ENCODE peak calls at places on chromosome 1, in eight cellular contexts. J, Z, N, C, X, D, A and I are unnamed samples.

GRCh38 chr1:172450524-172450885 is 6.6 kb upstream of the PIGC start:
- DNase-seq in N (no peak), J (no peak), Z (no peak), D (no peak), X (no peak), A (no peak), C (no peak), I (no peak)

GRCh38 chr1:2556277-2557145 is at the start of gene TNFRSF14:
- DNase-seq in A (peak; percentile 45), D (no peak), N (no peak), Z (no peak), C (peak; percentile 35), J (peak; percentile 70), X (peak; percentile 13), I (peak; percentile 85)

GRCh38 chr1:77405186-77405585 is 123.4 kb downstream of the AK5 start:
- DNase-seq in D (no peak), N (no peak), X (no peak), J (no peak), Z (no peak), A (no peak), C (no peak), I (no peak)

GRCh38 chr1:20361805-20362381 is 71.2 kb downstream of the VWA5B1 start:
- DNase-seq in Z (peak; percentile 42), N (no peak), D (peak; percentile 7), C (peak; percentile 37), J (peak; percentile 65), X (peak; percentile 64), A (peak; percentile 80), I (no peak)

GRCh38 chr1:2501820-2502119 is 24.6 kb downstream of the PANK4 start:
- DNase-seq in D (no peak), X (no peak), A (no peak), J (no peak), C (no peak), Z (no peak), N (no peak), I (no peak)

GRCh38 chr1:2554621-2555387 is 1.4 kb upstream of the TNFRSF14 start:
- DNase-seq in J (peak; percentile 70), D (no peak), C (no peak), N (no peak), A (no peak), X (peak; percentile 40), Z (no peak), I (peak; percentile 74)

GRCh38 chr1:13498553-13498952 is 15.2 kb downstream of the LRRC38 start:
- DNase-seq in N (no peak), C (no peak), Z (no peak), X (no peak), A (no peak), D (no peak), J (peak; percentile 81), I (no peak)

GRCh38 chr1:77416692-77417450 is 135.1 kb downstream of the AK5 start:
- DNase-seq in X (no peak), C (peak; percentile 34), N (no peak), D (no peak), A (no peak), Z (peak; percentile 30), J (peak; percentile 17), I (no peak)

GRCh38 chr1:15937706-15938168 is 38.2 kb downstream of the ZBTB17 start:
- DNase-seq in C (peak; percentile 66), J (peak; percentile 39), X (no peak), Z (peak; percentile 21), N (no peak), A (no peak), D (no peak), I (no peak)

GRCh38 chr1:33014464-33015170 is 22.1 kb downstream of the AK2 start:
- DNase-seq in X (no peak), C (no peak), D (no peak), N (no peak), A (no peak), Z (no peak), J (no peak), I (no peak)
- TF ChIP-seq CTCF in X (no peak), C (no peak), D (no peak), N (no peak), A (no peak), Z (no peak), J (peak; percentile 31), I (no peak)

GRCh38 chr1:94823116-94823515 is 3.0 kb downstream of the SLC44A3 start:
- DNase-seq in A (no peak), C (no peak), X (no peak), N (no peak), D (no peak), J (no peak), Z (peak; percentile 67), I (no peak)

GRCh38 chr1:94821636-94822305 is 1.6 kb downstream of the SLC44A3 start:
- DNase-seq in J (no peak), C (no peak), A (no peak), Z (no peak), X (no peak), D (no peak), N (no peak), I (no peak)

GRCh38 chr1:94819584-94819944 is 593 bp upstream of the SLC44A3 start:
- DNase-seq in Z (no peak), C (no peak), A (no peak), D (no peak), X (no peak), J (no peak), N (no peak), I (no peak)

GRCh38 chr1:94819945-94820746 is at the start of gene SLC44A3:
- DNase-seq in D (no peak), A (peak; percentile 64), N (no peak), X (peak; percentile 78), J (no peak), Z (no peak), C (peak; percentile 24), I (peak; percentile 4)

DNA sequence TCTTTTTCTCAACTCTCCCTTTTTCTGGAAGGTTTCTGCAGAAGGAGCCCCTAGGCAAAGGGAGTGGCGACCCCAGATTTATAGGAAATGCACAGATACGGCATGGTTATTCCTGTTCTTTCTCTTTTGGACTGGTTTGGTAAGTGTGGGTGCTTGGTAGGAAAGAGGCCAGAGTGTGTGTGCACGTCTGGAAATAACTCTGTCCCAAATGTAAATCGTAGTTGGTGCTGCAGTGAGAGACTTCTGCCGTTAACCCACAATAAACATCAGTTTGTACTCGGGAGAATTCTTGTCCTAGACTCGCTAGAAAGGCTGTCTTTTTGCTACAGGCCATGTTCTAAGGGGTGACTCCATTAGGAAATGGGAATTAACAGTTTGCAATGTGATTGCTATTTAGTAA is 761 bp downstream of the SLC44A3 start:
- DNase-seq in C (no peak), X (no peak), N (no peak), D (no peak), A (no peak), Z (no peak), J (no peak), I (no peak)
- H3K4me3 ChIP-seq in C (no peak overlapping the region), X (peak overlapping the region; percentile 67), N (peak overlapping the region; percentile 10), D (peak overlapping the region; percentile 69), A (peak overlapping the region; percentile 96), Z (peak overlapping the region; percentile 83), J (no peak overlapping the region), I (no peak overlapping the region)

DNA sequence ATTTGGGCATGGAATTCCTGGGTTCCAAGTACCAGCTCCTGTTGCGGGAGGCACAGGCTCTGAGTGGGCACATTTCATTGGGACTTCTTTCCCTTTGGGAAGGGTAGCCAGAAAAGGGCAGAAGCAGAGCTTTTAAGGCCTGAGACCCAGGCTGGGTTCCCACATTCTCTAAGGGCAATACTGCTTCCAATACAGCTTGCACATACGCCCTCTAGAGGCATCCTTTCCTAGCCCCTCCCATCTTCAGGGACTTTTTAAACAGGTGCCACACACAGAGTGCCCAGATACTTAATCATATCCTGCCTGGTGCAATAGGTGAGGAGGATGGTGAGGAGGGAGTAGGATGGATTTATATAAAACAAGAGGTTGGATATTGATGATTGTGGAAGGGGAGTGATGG is 5.7 kb downstream of the GPR88 start:
- DNase-seq in C (no peak), Z (peak; percentile 65), J (peak; percentile 36), A (no peak), D (no peak), N (no peak), X (no peak), I (peak; percentile 62)
- TF ChIP-seq CTCF in C (peak; percentile 7), Z (peak; percentile 50), J (peak; percentile 80), A (peak; percentile 47), D (peak; percentile 35), N (no peak), X (peak; percentile 35), I (peak; percentile 62)

GRCh38 chr1:165288301-165289120 is 68.0 kb downstream of the LMX1A start:
- DNase-seq in Z (peak; percentile 11), A (no peak), X (no peak), D (peak; percentile 36), C (no peak), J (no peak), N (no peak), I (no peak)
- H3K4me3 ChIP-seq in Z (no peak overlapping the region), A (no peak overlapping the region), X (no peak overlapping the region), D (no peak overlapping the region), C (no peak overlapping the region), J (no peak overlapping the region), N (no peak overlapping the region), I (no peak overlapping the region)

GRCh38 chr1:85074365-85074964 is 26.2 kb upstream of the MCOLN3 start:
- DNase-seq in N (no peak), X (no peak), A (no peak), J (no peak), Z (no peak), C (no peak), D (no peak), I (no peak)

GRCh38 chr1:85078903-85079302 is 30.6 kb upstream of the MCOLN3 start:
- DNase-seq in Z (no peak), J (peak; percentile 21), N (no peak), A (no peak), X (peak; percentile 10), C (peak; percentile 17), D (no peak), I (peak; percentile 23)
- TF ChIP-seq CTCF in Z (peak; percentile 3), J (peak; percentile 50), N (peak; percentile 29), A (peak; percentile 12), X (peak; percentile 43), C (peak; percentile 34), D (no peak), I (peak; percentile 2)

GRCh38 chr1:213995603-213996002 is 7.8 kb downstream of the PROX1 start:
- DNase-seq in A (no peak), C (no peak), X (no peak), D (no peak), N (no peak), J (no peak), Z (no peak), I (no peak)

GRCh38 chr1:213997031-213997771 is 9.4 kb downstream of the PROX1 start:
- DNase-seq in C (no peak), Z (no peak), X (no peak), D (no peak), A (no peak), N (no peak), J (no peak), I (no peak)

GRCh38 chr1:213997772-213998107 is 10.0 kb downstream of the PROX1 start:
- DNase-seq in Z (no peak), C (no peak), X (no peak), J (no peak), D (no peak), N (no peak), A (no peak), I (no peak)

GRCh38 chr1:213994888-213995287 is 7.1 kb downstream of the PROX1 start:
- DNase-seq in A (no peak), N (no peak), Z (no peak), X (no peak), J (no peak), C (no peak), D (no peak), I (no peak)

GRCh38 chr1:213996320-213997022 is 8.7 kb downstream of the PROX1 start:
- DNase-seq in X (no peak), A (no peak), N (no peak), J (no peak), Z (no peak), D (no peak), C (no peak), I (no peak)
- H3K4me3 ChIP-seq in X (no peak overlapping the region), A (no peak overlapping the region), N (no peak overlapping the region), J (no peak overlapping the region), Z (no peak overlapping the region), D (no peak overlapping the region), C (no peak overlapping the region), I (no peak overlapping the region)

GRCh38 chr1:35461966-35462651 is 95.1 kb downstream of the KIAA0319L start:
- DNase-seq in N (no peak), D (no peak), X (no peak), Z (no peak), C (no peak), A (no peak), J (no peak), I (peak; percentile 76)
- TF ChIP-seq CTCF in N (no peak), D (no peak), X (no peak), Z (no peak), C (no peak), A (no peak), J (no peak), I (no peak)